ENCODE peak calls at places on chromosomes 11 and 22, in eight cellular contexts. X is left lung, B is heart right ventricle, T is transverse colon, V is cardiac fibroblast, C is BJ, N is right lobe of liver, O is AG04450. I is an unnamed sample.

GRCh38 chr11:110173775-110174644 is 80.8 kb downstream of the ZC3H12C start:
- DNase-seq in X (peak), B (peak), T (peak), V (peak), C (no peak), N (peak), O (no peak), I (no peak)

GRCh38 chr22:44172370-44173108 is 8.2 kb upstream of the PARVG start:
- DNase-seq in X (peak), B (peak), T (peak), V (no peak), C (no peak), N (peak), O (no peak), I (no peak)

GRCh38 chr11:7278314-7278917 is 26.7 kb downstream of the SYT9 start:
- DNase-seq in X (no peak), B (no peak), T (no peak), V (peak), C (no peak), N (no peak), O (no peak), I (peak)

GRCh38 chr11:72780291-72781062 is 13.4 kb downstream of the STARD10 start:
- DNase-seq in X (no peak), B (no peak), T (peak), V (no peak), C (no peak), N (no peak), O (no peak), I (no peak)

GRCh38 chr22:41340357-41340756 is 39.0 kb downstream of the ZC3H7B start:
- DNase-seq in X (no peak), B (no peak), T (no peak), V (no peak), C (no peak), N (no peak), O (no peak), I (no peak)

GRCh38 chr11:35210886-35211546 is 72.0 kb downstream of the CD44 start:
- DNase-seq in X (no peak), B (no peak), T (no peak), V (no peak), C (no peak), N (no peak), O (no peak), I (no peak)

GRCh38 chr11:55658031-55658573 is 3.9 kb upstream of the OR4C6 start:
- DNase-seq in X (no peak), B (no peak), T (no peak), V (no peak), C (no peak), N (no peak), O (no peak), I (no peak)

GRCh38 chr11:110011595-110011994 is 81.6 kb upstream of the ZC3H12C start:
- DNase-seq in X (no peak), B (no peak), T (no peak), V (no peak), C (no peak), N (no peak), O (no peak), I (no peak)

GRCh38 chr11:69301491-69302401 is 7.8 kb downstream of the MYEOV start:
- DNase-seq in X (peak), B (no peak), T (peak), V (no peak), C (peak), N (peak), O (peak), I (peak)

GRCh38 chr11:85756401-85757200 is 54.3 kb downstream of the SYTL2 start:
- DNase-seq in X (no peak), B (no peak), T (peak), V (no peak), C (no peak), N (no peak), O (no peak), I (no peak)

GRCh38 chr11:57776101-57776511 is 14.5 kb downstream of the CTNND1 start:
- DNase-seq in X (peak), B (no peak), T (no peak), V (peak), C (peak), N (no peak), O (no peak), I (no peak)

GRCh38 chr11:63908631-63909491 is 8.1 kb downstream of the RCOR2 start:
- DNase-seq in X (no peak), B (peak), T (no peak), V (no peak), C (no peak), N (no peak), O (no peak), I (no peak)

GRCh38 chr11:23233075-23233474 is 372.8 kb upstream of the CCDC179 start:
- DNase-seq in X (no peak), B (no peak), T (no peak), V (peak), C (peak), N (no peak), O (no peak), I (no peak)

GRCh38 chr11:21514298-21514697 is 678.6 kb upstream of the ANO5 start:
- DNase-seq in X (no peak), B (no peak), T (no peak), V (no peak), C (no peak), N (peak), O (no peak), I (no peak)

GRCh38 chr22:41561788-41562187 is 978 bp downstream of the CSDC2 start:
- DNase-seq in X (no peak), B (peak), T (no peak), V (no peak), C (no peak), N (no peak), O (no peak), I (no peak)

GRCh38 chr22:30459206-30460052 is 12.4 kb downstream of the SEC14L3 start:
- DNase-seq in X (no peak), B (no peak), T (no peak), V (peak), C (no peak), N (no peak), O (no peak), I (no peak)

GRCh38 chr11:134373591-134374052 is 38.4 kb downstream of the B3GAT1 start:
- DNase-seq in X (no peak), B (no peak), T (no peak), V (no peak), C (no peak), N (no peak), O (no peak), I (no peak)

GRCh38 chr22:49040111-49040510 is 787.6 kb downstream of the BRD1 start:
- DNase-seq in X (no peak), B (no peak), T (no peak), V (no peak), C (no peak), N (no peak), O (no peak), I (no peak)

GRCh38 chr11:64834723-64835615 is 9.5 kb downstream of the CDC42BPG start:
- DNase-seq in X (peak), B (no peak), T (no peak), V (peak), C (no peak), N (no peak), O (no peak), I (no peak)

GRCh38 chr11:116692318-116693106 is 80.3 kb downstream of the BUD13 start:
- DNase-seq in X (no peak), B (no peak), T (no peak), V (no peak), C (no peak), N (no peak), O (no peak), I (no peak)

GRCh38 chr11:118342503-118343161 is at the start of gene CD3D:
- DNase-seq in X (no peak), B (no peak), T (no peak), V (no peak), C (no peak), N (no peak), O (no peak), I (no peak)

GRCh38 chr11:75240381-75241035 is at the start of gene TPBGL:
- DNase-seq in X (peak), B (peak), T (no peak), V (peak), C (no peak), N (peak), O (no peak), I (no peak)

GRCh38 chr22:25833676-25834075 is 91.7 kb downstream of the MYO18B start:
- DNase-seq in X (no peak), B (no peak), T (no peak), V (no peak), C (no peak), N (no peak), O (no peak), I (no peak)

GRCh38 chr11:80280737-80281136 is 839.9 kb upstream of the TENM4 start:
- DNase-seq in X (no peak), B (no peak), T (no peak), V (no peak), C (no peak), N (no peak), O (no peak), I (no peak)

GRCh38 chr22:29039148-29039547 is 22.5 kb downstream of the C22orf31 start:
- DNase-seq in X (no peak), B (no peak), T (no peak), V (no peak), C (no peak), N (no peak), O (no peak), I (no peak)

GRCh38 chr11:83827940-83828554 is 541.9 kb upstream of the CCDC90B start:
- DNase-seq in X (no peak), B (no peak), T (no peak), V (peak), C (no peak), N (no peak), O (no peak), I (no peak)

GRCh38 chr11:26599421-26599820 is 27.4 kb upstream of the MUC15 start:
- DNase-seq in X (no peak), B (no peak), T (no peak), V (peak), C (no peak), N (no peak), O (no peak), I (no peak)

GRCh38 chr11:47552086-47552580 is 799 bp downstream of the CELF1 start:
- DNase-seq in X (peak), B (no peak), T (no peak), V (peak), C (no peak), N (peak), O (no peak), I (no peak)

GRCh38 chr22:45863981-45864751 is 112.8 kb downstream of the WNT7B start:
- DNase-seq in X (peak), B (peak), T (peak), V (peak), C (no peak), N (peak), O (peak), I (no peak)
- TF ChIP-seq CTCF in X (peak), B (peak), T (peak), V (peak), C (peak), N (peak), O (peak), I (peak)

DNA sequence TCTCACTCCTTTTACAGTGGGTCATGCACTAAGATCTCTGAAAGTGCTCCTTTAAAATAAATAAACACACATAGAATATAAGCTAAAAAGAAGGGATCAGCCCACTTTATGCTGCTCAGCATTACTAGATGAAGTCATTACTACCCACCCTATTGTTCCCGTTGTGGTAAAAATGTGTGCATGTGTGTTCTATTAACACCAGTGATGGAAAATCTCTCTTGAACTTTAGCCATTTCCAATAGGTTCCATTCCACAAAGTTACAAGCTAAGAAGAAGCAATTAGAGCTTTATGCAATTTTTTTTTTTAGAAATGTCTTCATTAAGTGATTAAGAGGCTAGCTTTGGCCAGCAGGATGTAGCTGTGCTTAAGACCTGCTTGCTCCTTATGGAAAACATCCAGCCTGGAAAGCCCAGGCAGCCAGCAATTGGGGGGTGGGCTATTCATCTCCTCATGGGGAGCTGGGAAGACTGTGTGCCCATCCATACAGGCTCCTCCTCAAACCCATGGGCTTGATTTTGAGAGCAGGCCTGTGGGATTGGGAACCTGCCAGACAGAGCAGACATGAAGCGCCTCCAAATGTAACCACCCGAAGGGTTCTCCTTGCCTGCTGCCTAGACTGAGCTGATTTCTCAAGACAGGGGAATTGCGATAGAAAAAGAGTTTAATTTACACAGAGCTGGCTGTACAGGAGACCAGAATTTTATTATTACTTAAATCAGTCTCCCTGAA is 92.9 kb upstream of the PARVA start:
- DNase-seq in X (no peak), B (no peak), T (no peak), V (peak), C (no peak), N (no peak), O (peak), I (no peak)
- H3K4me3 ChIP-seq in X (no peak), B (no peak), T (no peak), V (peak), C (no peak), N (no peak), O (peak), I (no peak)

DNA sequence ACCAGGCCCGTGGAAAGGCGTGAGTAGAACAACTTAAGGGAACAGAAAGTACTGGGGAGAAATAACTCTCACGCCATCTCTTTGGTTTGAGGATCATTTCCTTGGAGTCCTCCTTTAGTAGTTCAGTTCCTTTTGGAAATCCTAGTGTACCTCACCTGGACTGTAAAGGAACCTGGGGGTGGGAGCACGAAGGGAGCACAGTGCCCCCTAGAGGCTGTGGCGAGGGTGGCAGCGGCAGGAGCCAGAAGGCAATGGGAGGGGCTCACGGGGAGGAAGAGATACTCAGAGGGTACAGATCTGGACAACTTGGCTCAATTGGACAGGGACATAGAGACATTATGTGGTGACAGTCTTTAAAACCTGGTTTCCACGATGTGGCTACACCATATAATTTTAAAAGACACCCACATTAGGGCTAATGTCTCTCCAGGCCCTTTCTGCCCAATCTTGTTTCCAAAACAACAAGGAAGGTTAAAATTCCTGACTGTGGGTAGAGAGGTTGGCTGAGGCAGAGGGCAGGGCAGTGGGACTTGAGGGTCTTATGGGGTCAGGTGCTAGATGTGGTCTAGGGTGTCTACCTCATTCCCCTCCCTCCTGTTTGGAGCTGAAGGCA is 87.0 kb downstream of the CSNK2A3 start:
- DNase-seq in X (no peak), B (peak), T (peak), V (peak), C (no peak), N (no peak), O (no peak), I (no peak)
- TF ChIP-seq CTCF in X (peak), B (peak), T (peak), V (peak), C (peak), N (peak), O (peak), I (peak)

DNA sequence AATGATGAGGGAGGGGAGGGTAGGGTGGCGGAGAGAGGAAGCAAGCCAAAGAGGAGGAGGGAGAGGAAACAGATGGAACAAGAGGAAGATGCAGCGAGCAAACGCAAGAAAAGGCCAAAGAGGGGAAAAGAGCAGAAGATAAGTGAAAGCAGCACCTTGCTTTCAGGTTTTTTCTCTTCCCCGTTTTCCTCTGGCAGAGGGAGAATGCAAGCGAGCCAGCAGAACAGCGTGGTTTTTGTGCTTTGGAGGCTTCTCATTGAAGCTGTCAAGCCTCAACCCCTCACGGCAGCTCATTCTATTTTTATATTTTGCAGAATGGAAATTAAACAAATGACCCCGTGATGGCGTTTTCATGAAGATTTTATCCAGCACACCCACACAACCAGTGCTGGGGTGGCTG is 67.1 kb upstream of the GRAMD1B start:
- DNase-seq in X (no peak), B (no peak), T (no peak), V (no peak), C (no peak), N (no peak), O (no peak), I (no peak)
- H3K4me3 ChIP-seq in X (no peak), B (peak), T (no peak), V (no peak), C (no peak), N (no peak), O (no peak), I (no peak)

GRCh38 chr22:46738961-46739870 is 1.2 kb upstream of the CERK start:
- DNase-seq in X (no peak), B (peak), T (peak), V (peak), C (no peak), N (no peak), O (no peak), I (peak)
- TF ChIP-seq CTCF in X (no peak), B (peak), T (peak), V (peak), C (peak), N (no peak), O (peak), I (peak)

GRCh38 chr11:33701302-33701701 is 676 bp upstream of the C11orf91 start:
- DNase-seq in X (no peak), B (no peak), T (no peak), V (no peak), C (no peak), N (no peak), O (no peak), I (no peak)

GRCh38 chr11:33703234-33703633 is 2.6 kb upstream of the C11orf91 start:
- DNase-seq in X (no peak), B (no peak), T (no peak), V (no peak), C (no peak), N (no peak), O (no peak), I (no peak)

GRCh38 chr11:33703771-33704170 is 3.1 kb upstream of the C11orf91 start:
- DNase-seq in X (peak), B (no peak), T (no peak), V (peak), C (no peak), N (peak), O (no peak), I (no peak)

GRCh38 chr11:33700425-33701271 is at the start of gene C11orf91:
- DNase-seq in X (peak), B (peak), T (peak), V (peak), C (peak), N (peak), O (peak), I (no peak)

DNA sequence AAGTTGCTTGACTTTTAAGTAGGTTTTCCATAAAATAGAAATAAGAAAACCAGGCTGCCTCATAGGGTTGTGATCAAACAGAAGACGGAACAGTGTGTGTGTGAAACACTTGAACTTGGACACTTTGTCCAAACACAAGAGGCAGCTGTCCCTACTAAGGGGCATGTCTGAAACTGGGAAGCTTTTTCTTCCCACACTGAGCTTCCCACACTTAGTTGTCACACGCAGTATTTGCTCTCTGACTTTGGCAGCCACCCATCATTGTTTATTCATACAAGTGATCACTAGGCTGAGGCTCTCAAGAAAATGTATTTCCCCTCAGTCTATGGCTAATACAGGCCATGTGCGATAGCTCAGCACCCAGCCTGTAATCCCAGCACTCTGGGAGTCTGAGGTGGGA is 1.2 kb upstream of the C11orf91 start:
- DNase-seq in X (no peak), B (no peak), T (no peak), V (peak), C (no peak), N (no peak), O (no peak), I (no peak)
- H3K4me3 ChIP-seq in X (no peak), B (no peak), T (no peak), V (peak), C (no peak), N (no peak), O (no peak), I (peak)

DNA sequence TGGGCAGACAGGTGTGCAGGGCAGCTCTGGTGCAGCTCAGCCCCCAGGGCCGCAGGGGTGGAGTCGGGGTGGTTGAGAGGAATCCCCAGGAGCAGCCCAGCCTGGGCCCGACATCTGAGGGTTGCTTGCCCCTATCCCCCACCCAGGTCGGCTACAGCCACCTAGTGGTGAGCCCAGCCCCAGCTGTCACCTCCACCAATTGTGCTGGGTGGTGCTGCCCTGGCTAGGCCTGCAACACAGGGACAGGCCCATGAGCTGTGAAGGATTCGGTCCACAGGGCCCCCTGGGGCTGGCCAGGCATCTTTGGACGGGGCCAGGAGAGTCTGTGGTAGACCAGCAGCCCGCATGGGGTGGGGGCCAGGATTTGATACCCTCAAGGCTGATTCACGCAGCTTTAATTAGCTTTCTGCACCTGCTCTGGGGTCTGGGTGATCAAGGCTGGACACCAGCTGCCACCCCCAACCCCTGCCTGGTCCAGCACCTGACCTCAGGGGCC is 29.5 kb downstream of the RTN4R start:
- DNase-seq in X (peak), B (peak), T (peak), V (no peak), C (no peak), N (peak), O (no peak), I (no peak)
- TF ChIP-seq CTCF in X (peak), B (peak), T (peak), V (peak), C (peak), N (peak), O (peak), I (peak)

GRCh38 chr11:9760180-9760550 is 96.3 kb downstream of the SWAP70 start:
- DNase-seq in X (peak), B (peak), T (peak), V (peak), C (peak), N (peak), O (peak), I (peak)

GRCh38 chr11:9757809-9758675 is 94.2 kb downstream of the SWAP70 start:
- DNase-seq in X (peak), B (peak), T (peak), V (peak), C (no peak), N (peak), O (no peak), I (no peak)

GRCh38 chr11:9761441-9761945 is 97.6 kb downstream of the SWAP70 start:
- DNase-seq in X (no peak), B (no peak), T (no peak), V (no peak), C (no peak), N (no peak), O (no peak), I (no peak)

GRCh38 chr11:9758676-9759518 is 95.0 kb downstream of the SWAP70 start:
- DNase-seq in X (peak), B (peak), T (peak), V (peak), C (no peak), N (peak), O (no peak), I (no peak)

GRCh38 chr11:9759519-9760179 is 95.8 kb downstream of the SWAP70 start:
- DNase-seq in X (peak), B (peak), T (peak), V (peak), C (peak), N (peak), O (peak), I (peak)
- H3K4me3 ChIP-seq in X (peak), B (peak), T (no peak), V (peak), C (no peak), N (no peak), O (no peak), I (peak)